ENCODE peak calls at places on chromosomes 1 and 21, in nine cellular contexts. J, O, L, U, Y, F, C, N and R are unnamed samples.

GRCh38 chr1:213687802-213688201 is 300.0 kb upstream of the PROX1 start:
- DNase-seq in J (no peak), O (no peak), L (no peak), U (no peak), Y (no peak), F (no peak), C (no peak), N (no peak), R (no peak)

GRCh38 chr1:12146343-12147112 is 20.3 kb upstream of the TNFRSF1B start:
- DNase-seq in J (no peak), O (no peak), L (no peak), U (no peak), Y (no peak), F (no peak), C (no peak), N (no peak), R (no peak)

GRCh38 chr1:108502624-108503023 is 52.5 kb downstream of the NBPF6 start:
- DNase-seq in J (no peak), O (no peak), L (peak), U (peak), Y (no peak), F (no peak), C (no peak), N (no peak), R (no peak)

GRCh38 chr21:41641821-41642368 is 125.0 kb downstream of the RIPK4 start:
- DNase-seq in J (no peak), O (no peak), L (peak), U (peak), Y (no peak), F (peak), C (no peak), N (no peak), R (no peak)

GRCh38 chr1:115796897-115797296 is 28.4 kb upstream of the CASQ2 start:
- DNase-seq in J (no peak), O (no peak), L (no peak), U (no peak), Y (no peak), F (no peak), C (no peak), N (no peak), R (no peak)

GRCh38 chr1:39214998-39215873 is 10.7 kb downstream of the MACF1 start:
- DNase-seq in J (no peak), O (no peak), L (peak), U (no peak), Y (peak), F (no peak), C (no peak), N (no peak), R (no peak)

GRCh38 chr1:11478571-11479374 is at the start of gene DISP3:
- DNase-seq in J (peak), O (peak), L (peak), U (peak), Y (peak), F (peak), C (peak), N (peak), R (peak)

GRCh38 chr1:101241485-101242225 is 4.8 kb downstream of the S1PR1 start:
- DNase-seq in J (no peak), O (no peak), L (no peak), U (no peak), Y (no peak), F (no peak), C (no peak), N (no peak), R (no peak)

GRCh38 chr21:46544003-46544402 is 60.9 kb downstream of the S100B start:
- DNase-seq in J (no peak), O (no peak), L (no peak), U (no peak), Y (no peak), F (no peak), C (no peak), N (no peak), R (no peak)

GRCh38 chr1:172277277-172277676 is 143.2 kb upstream of the C1orf105 start:
- DNase-seq in J (no peak), O (no peak), L (no peak), U (no peak), Y (no peak), F (no peak), C (no peak), N (no peak), R (no peak)

GRCh38 chr1:62286778-62287224 is 32.4 kb downstream of the KANK4 start:
- DNase-seq in J (no peak), O (peak), L (no peak), U (no peak), Y (no peak), F (no peak), C (peak), N (no peak), R (no peak)

GRCh38 chr1:8481650-8482380 is 163.9 kb downstream of the SLC45A1 start:
- DNase-seq in J (no peak), O (no peak), L (peak), U (peak), Y (no peak), F (no peak), C (no peak), N (no peak), R (no peak)

GRCh38 chr1:231691618-231692259 is 65.1 kb downstream of the DISC1 start:
- DNase-seq in J (no peak), O (no peak), L (no peak), U (peak), Y (no peak), F (no peak), C (peak), N (peak), R (no peak)

GRCh38 chr1:8027748-8028631 is 1.9 kb upstream of the ERRFI1 start:
- DNase-seq in J (no peak), O (peak), L (peak), U (peak), Y (no peak), F (no peak), C (no peak), N (no peak), R (no peak)

GRCh38 chr21:46661627-46662366 is 26.3 kb downstream of the PRMT2 start:
- DNase-seq in J (no peak), O (no peak), L (no peak), U (no peak), Y (no peak), F (no peak), C (no peak), N (no peak), R (no peak)

GRCh38 chr1:111280267-111280666 is 10.4 kb upstream of the CHIA start:
- DNase-seq in J (no peak), O (no peak), L (no peak), U (no peak), Y (no peak), F (no peak), C (no peak), N (no peak), R (no peak)

GRCh38 chr21:37165606-37166005 is 92.6 kb downstream of the TTC3 start:
- DNase-seq in J (no peak), O (no peak), L (no peak), U (no peak), Y (no peak), F (no peak), C (no peak), N (no peak), R (no peak)

GRCh38 chr1:171763764-171764163 is 17.7 kb upstream of the METTL13 start:
- DNase-seq in J (no peak), O (no peak), L (no peak), U (no peak), Y (no peak), F (no peak), C (no peak), N (no peak), R (no peak)

GRCh38 chr1:192401832-192402231 is 85.0 kb downstream of the RGS21 start:
- DNase-seq in J (no peak), O (no peak), L (peak), U (peak), Y (no peak), F (no peak), C (no peak), N (no peak), R (no peak)

GRCh38 chr1:10643607-10644306 is 152.7 kb downstream of the CASZ1 start:
- DNase-seq in J (no peak), O (peak), L (no peak), U (no peak), Y (no peak), F (no peak), C (no peak), N (no peak), R (peak)

GRCh38 chr1:15965228-15965767 is 10.6 kb downstream of the ZBTB17 start:
- DNase-seq in J (no peak), O (no peak), L (peak), U (peak), Y (no peak), F (peak), C (no peak), N (no peak), R (no peak)

GRCh38 chr1:20601123-20601825 is 12.4 kb downstream of the CDA start:
- DNase-seq in J (no peak), O (no peak), L (peak), U (peak), Y (no peak), F (no peak), C (no peak), N (no peak), R (no peak)

GRCh38 chr1:21781971-21782867 is 730 bp downstream of the USP48 start:
- DNase-seq in J (peak), O (peak), L (peak), U (peak), Y (peak), F (peak), C (peak), N (no peak), R (peak)

GRCh38 chr1:182794802-182795201 is 5.2 kb downstream of the NPL start:
- DNase-seq in J (no peak), O (no peak), L (no peak), U (no peak), Y (no peak), F (no peak), C (no peak), N (no peak), R (no peak)

GRCh38 chr1:208807446-208808117 is 563.4 kb upstream of the PLXNA2 start:
- DNase-seq in J (no peak), O (no peak), L (no peak), U (peak), Y (no peak), F (no peak), C (no peak), N (no peak), R (no peak)

GRCh38 chr1:224641030-224641429 is 24.9 kb downstream of the CNIH3 start:
- DNase-seq in J (no peak), O (peak), L (no peak), U (no peak), Y (no peak), F (no peak), C (no peak), N (peak), R (no peak)

GRCh38 chr1:245827306-245827705 is 672.5 kb downstream of the KIF26B start:
- DNase-seq in J (no peak), O (no peak), L (no peak), U (no peak), Y (no peak), F (no peak), C (no peak), N (no peak), R (no peak)

GRCh38 chr1:83802023-83802422 is 196.9 kb downstream of the TTLL7 start:
- DNase-seq in J (no peak), O (peak), L (no peak), U (no peak), Y (no peak), F (no peak), C (no peak), N (no peak), R (peak)

GRCh38 chr1:39816431-39817090 is 27.9 kb upstream of the BMP8B start:
- DNase-seq in J (no peak), O (peak), L (peak), U (peak), Y (peak), F (peak), C (peak), N (peak), R (peak)

GRCh38 chr1:53330819-53331218 is 2.9 kb upstream of the LRP8 start:
- DNase-seq in J (no peak), O (no peak), L (no peak), U (no peak), Y (no peak), F (peak), C (no peak), N (no peak), R (no peak)

GRCh38 chr1:185733818-185734709 is at the start of gene HMCN1:
- DNase-seq in J (no peak), O (peak), L (no peak), U (peak), Y (no peak), F (peak), C (peak), N (peak), R (no peak)

GRCh38 chr1:85818371-85818770 is 110.1 kb upstream of the ZNHIT6 start:
- DNase-seq in J (no peak), O (peak), L (peak), U (peak), Y (no peak), F (no peak), C (no peak), N (no peak), R (peak)

GRCh38 chr1:2989185-2989584 is 32.1 kb upstream of the ACTRT2 start:
- DNase-seq in J (no peak), O (no peak), L (no peak), U (no peak), Y (no peak), F (no peak), C (no peak), N (no peak), R (no peak)

GRCh38 chr1:2556277-2557145 is at the start of gene TNFRSF14:
- DNase-seq in J (no peak), O (peak), L (peak), U (peak), Y (peak), F (no peak), C (no peak), N (no peak), R (peak)

GRCh38 chr1:221611930-221612777 is 129.7 kb downstream of the DUSP10 start:
- DNase-seq in J (no peak), O (peak), L (peak), U (peak), Y (no peak), F (peak), C (no peak), N (peak), R (peak)

GRCh38 chr1:201346337-201346939 is 31.0 kb downstream of the TNNT2 start:
- DNase-seq in J (peak), O (peak), L (peak), U (peak), Y (no peak), F (no peak), C (peak), N (peak), R (no peak)

GRCh38 chr1:35298464-35298863 is 30.0 kb downstream of the ZMYM4 start:
- DNase-seq in J (peak), O (peak), L (peak), U (peak), Y (peak), F (no peak), C (peak), N (peak), R (no peak)

GRCh38 chr1:245810181-245810727 is 655.5 kb downstream of the KIF26B start:
- DNase-seq in J (no peak), O (no peak), L (no peak), U (peak), Y (no peak), F (no peak), C (no peak), N (no peak), R (no peak)

GRCh38 chr1:107430540-107431228 is 289.8 kb downstream of the NTNG1 start:
- DNase-seq in J (no peak), O (no peak), L (peak), U (peak), Y (peak), F (no peak), C (peak), N (peak), R (peak)